ENCODE peak calls at places on chromosomes 3 and 15, in five cellular contexts. X is tibial nerve, A is mesothelial cell of epicardium, B is HFFc6, P is cardiac muscle cell. S is an unnamed sample.
A peak's percentile ranks its signal among the peaks of the same experiment; 100 is the strongest.

GRCh38 chr3:45654344-45654934 is 34.8 kb upstream of the SACM1L start:
- DNase-seq in X (no peak), A (no peak), B (no peak), P (no peak), S (no peak)

GRCh38 chr3:122921791-122922651 is 105.5 kb downstream of the SEMA5B start:
- DNase-seq in X (no peak), A (no peak), B (no peak), P (no peak), S (peak; percentile 19)

GRCh38 chr15:48063411-48063985 is 57.3 kb upstream of the SLC24A5 start:
- DNase-seq in X (no peak), A (no peak), B (no peak), P (no peak), S (no peak)

GRCh38 chr3:4551826-4552442 is 58.8 kb downstream of the ITPR1 start:
- DNase-seq in X (no peak), A (no peak), B (no peak), P (no peak), S (no peak)

GRCh38 chr3:119625451-119626153 is 27.9 kb downstream of the PLA1A start:
- DNase-seq in X (no peak), A (no peak), B (no peak), P (no peak), S (no peak)

GRCh38 chr3:45212095-45212468 is 14.0 kb downstream of the TMEM158 start:
- DNase-seq in X (no peak), A (no peak), B (no peak), P (no peak), S (no peak)

GRCh38 chr3:123880998-123881561 is 3.1 kb downstream of the MYLK start:
- DNase-seq in X (no peak), A (no peak), B (peak; percentile 64), P (peak; percentile 66), S (no peak)

GRCh38 chr15:76151599-76151974 is 91.8 kb downstream of the TMEM266 start:
- DNase-seq in X (no peak), A (no peak), B (no peak), P (no peak), S (no peak)

GRCh38 chr3:172644258-172644657 is 66.6 kb downstream of the NCEH1 start:
- DNase-seq in X (no peak), A (no peak), B (no peak), P (no peak), S (no peak)

GRCh38 chr3:150528359-150528797 is 17.9 kb downstream of the SERP1 start:
- DNase-seq in X (no peak), A (no peak), B (peak; percentile 16), P (peak; percentile 43), S (peak; percentile 30)

GRCh38 chr3:120460217-120460616 is 9.4 kb upstream of the FSTL1 start:
- DNase-seq in X (no peak), A (no peak), B (no peak), P (no peak), S (no peak)

GRCh38 chr3:65647369-65647768 is 391.3 kb downstream of the MAGI1 start:
- DNase-seq in X (no peak), A (no peak), B (no peak), P (no peak), S (no peak)

GRCh38 chr3:30114918-30115317 is 491.5 kb upstream of the TGFBR2 start:
- DNase-seq in X (no peak), A (no peak), B (no peak), P (no peak), S (no peak)

GRCh38 chr3:45978348-45978747 is 17.3 kb downstream of the FYCO1 start:
- DNase-seq in X (no peak), A (no peak), B (no peak), P (no peak), S (no peak)

GRCh38 chr3:169628567-169628966 is 34.9 kb downstream of the MECOM start:
- DNase-seq in X (no peak), A (no peak), B (no peak), P (peak; percentile 14), S (no peak)

GRCh38 chr3:52453496-52454234 is at the start of gene TNNC1:
- DNase-seq in X (no peak), A (no peak), B (no peak), P (no peak), S (no peak)

GRCh38 chr3:149010504-149010951 is 19.2 kb downstream of the GYG1 start:
- DNase-seq in X (no peak), A (no peak), B (no peak), P (peak; percentile 84), S (no peak)

GRCh38 chr15:31328425-31328998 is 1.9 kb downstream of the KLF13 start:
- DNase-seq in X (no peak), A (no peak), B (peak; percentile 36), P (no peak), S (peak; percentile 30)

GRCh38 chr3:48445277-48445882 is 1.2 kb upstream of the ATRIP start:
- DNase-seq in X (no peak), A (no peak), B (no peak), P (no peak), S (no peak)

GRCh38 chr15:41024141-41024540 is 70.9 kb downstream of the CHAC1 start:
- DNase-seq in X (no peak), A (no peak), B (peak; percentile 66), P (peak; percentile 73), S (no peak)

GRCh38 chr3:102089904-102090492 is 240.7 kb downstream of the NFKBIZ start:
- DNase-seq in X (no peak), A (no peak), B (peak; percentile 96), P (peak; percentile 29), S (no peak)

GRCh38 chr3:109445210-109445609 is 107.9 kb upstream of the DPPA4 start:
- DNase-seq in X (no peak), A (no peak), B (no peak), P (no peak), S (no peak)

GRCh38 chr3:155495387-155495786 is 201.9 kb upstream of the STRIT1 start:
- DNase-seq in X (no peak), A (no peak), B (no peak), P (no peak), S (no peak)

GRCh38 chr3:51982352-51982837 is 940 bp upstream of the ACY1 start:
- DNase-seq in X (no peak), A (no peak), B (no peak), P (no peak), S (peak; percentile 57)

GRCh38 chr3:131053021-131053420 is 26.3 kb downstream of the NEK11 start:
- DNase-seq in X (no peak), A (no peak), B (no peak), P (peak; percentile 55), S (no peak)

GRCh38 chr3:159766563-159767185 is 222.0 kb upstream of the IL12A start:
- DNase-seq in X (no peak), A (no peak), B (peak; percentile 46), P (peak; percentile 61), S (no peak)
- TF ChIP-seq CTCF in X (no peak), A (peak; percentile 50), B (peak; percentile 79), P (peak; percentile 56), S (peak; percentile 30)

GRCh38 chr3:132659000-132659369 is 624 bp downstream of the ACAD11 start:
- DNase-seq in X (peak; percentile 17), A (no peak), B (no peak), P (no peak), S (peak; percentile 46)

GRCh38 chr3:132660745-132661067 is 577 bp downstream of the UBA5 start:
- DNase-seq in X (peak; percentile 10), A (no peak), B (no peak), P (no peak), S (no peak)

GRCh38 chr3:132657869-132658747 is 1.5 kb downstream of the ACAD11 start:
- DNase-seq in X (no peak), A (no peak), B (no peak), P (no peak), S (no peak)

GRCh38 chr3:132660056-132660744 is at the start of gene UBA5:
- DNase-seq in X (peak; percentile 48), A (no peak), B (peak; percentile 58), P (peak; percentile 72), S (peak; percentile 71)

DNA sequence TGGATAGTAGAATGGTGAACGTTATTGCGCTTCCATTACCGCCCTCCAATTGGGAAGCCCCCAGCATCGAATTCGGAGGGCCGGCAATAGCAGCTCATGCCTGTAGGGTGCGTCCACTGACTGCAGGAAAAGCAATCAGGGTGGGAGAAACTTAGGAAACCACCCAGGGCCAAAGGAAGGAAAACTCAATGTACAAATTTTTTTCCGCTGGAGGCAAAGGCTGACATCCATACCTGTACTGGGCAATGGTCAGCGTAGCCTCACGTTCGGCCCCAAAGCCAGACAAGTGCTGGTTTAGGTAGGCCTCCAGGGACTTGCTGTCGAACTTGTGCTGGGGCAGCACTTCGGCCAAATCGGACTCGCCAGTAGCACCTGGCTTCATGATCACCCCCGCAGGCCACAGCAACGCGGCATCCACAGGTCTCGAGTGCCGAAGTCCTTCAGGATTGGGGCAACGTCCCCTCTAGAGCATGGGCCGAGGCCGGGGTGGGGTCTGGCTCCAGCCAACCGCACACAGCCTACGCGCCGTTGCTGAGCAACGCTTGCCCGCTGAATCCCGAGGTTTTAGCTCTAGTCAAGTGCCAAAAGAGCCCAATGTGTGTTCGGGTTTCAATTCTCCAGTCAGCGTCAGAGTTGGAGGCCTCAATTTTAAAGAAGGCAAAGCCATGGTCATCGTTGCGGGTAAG is at the start of gene ACAD11:
- DNase-seq in X (peak; percentile 56), A (no peak), B (peak; percentile 64), P (peak; percentile 75), S (peak; percentile 71)
- TF ChIP-seq CTCF in X (peak; percentile 59), A (peak; percentile 45), B (peak; percentile 76), P (peak; percentile 75), S (peak; percentile 70)

GRCh38 chr15:29567336-29567735 is 254.9 kb downstream of the TJP1 start:
- DNase-seq in X (no peak), A (no peak), B (no peak), P (no peak), S (no peak)

GRCh38 chr15:29570121-29570930 is 251.9 kb downstream of the TJP1 start:
- DNase-seq in X (no peak), A (no peak), B (no peak), P (peak; percentile 22), S (no peak)

GRCh38 chr15:29568840-29569532 is 253.3 kb downstream of the TJP1 start:
- DNase-seq in X (no peak), A (no peak), B (no peak), P (peak; percentile 10), S (peak; percentile 71)

GRCh38 chr15:29569533-29570092 is 252.7 kb downstream of the TJP1 start:
- DNase-seq in X (no peak), A (no peak), B (no peak), P (no peak), S (no peak)

DNA sequence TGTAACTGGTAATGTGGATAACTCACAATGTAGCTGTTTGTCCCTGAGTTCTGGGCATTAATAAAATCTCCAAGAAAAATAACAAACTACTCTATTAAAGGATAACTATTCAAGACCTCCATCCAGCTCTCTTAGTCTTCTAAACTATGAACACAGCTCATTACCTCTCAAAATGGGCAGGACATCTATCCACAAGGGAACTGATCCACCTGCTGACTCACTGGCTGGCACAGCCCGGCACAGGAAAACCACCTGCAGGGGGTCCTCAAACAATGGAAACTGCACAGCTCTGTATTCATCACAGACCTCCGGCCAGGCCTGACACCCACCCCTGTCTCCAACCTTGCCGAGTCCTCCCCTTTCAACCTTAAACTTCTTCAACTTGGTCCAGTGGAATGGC is 255.4 kb downstream of the TJP1 start:
- DNase-seq in X (no peak), A (no peak), B (no peak), P (no peak), S (no peak)
- TF ChIP-seq CTCF in X (no peak), A (no peak), B (no peak), P (no peak), S (no peak)

DNA sequence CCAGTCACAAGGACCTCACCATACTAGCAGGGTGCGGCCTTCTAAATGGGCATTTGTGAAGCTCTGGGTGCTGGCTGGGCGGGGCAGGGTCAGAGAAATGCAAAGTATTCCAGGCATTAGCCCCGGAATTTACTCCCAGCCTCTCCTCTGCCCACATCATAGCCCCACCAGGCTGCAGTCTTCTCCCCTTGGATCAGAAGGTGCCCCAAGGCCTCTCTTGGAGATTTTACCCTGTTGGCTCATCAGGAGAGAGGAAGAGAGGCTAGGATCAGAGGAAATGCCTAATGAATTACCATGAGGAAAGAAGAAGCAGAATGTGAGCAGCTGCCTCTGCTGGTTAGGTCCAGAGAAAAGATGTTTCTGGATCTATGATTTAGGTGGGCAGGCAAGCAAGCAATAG is 65.7 kb downstream of the BDH1 start:
- DNase-seq in X (no peak), A (no peak), B (peak; percentile 83), P (peak; percentile 63), S (peak; percentile 81)
- TF ChIP-seq CTCF in X (no peak), A (no peak), B (peak; percentile 35), P (no peak), S (no peak)

S was measured in RWPE1.